ENCODE peak calls at places on chromosome 12, in eight cellular contexts. One of them, this sample, is unnamed. For H3K4me1, the result is how much of the 10 kb centered on the place peaks cover.

GRCh38 chr12:124432376-124432775 is 135.0 kb downstream of the NCOR2 start:
- DNase-seq in SK-N-SH: no peak
- DNase-seq in suprapubic skin: no peak
- DNase-seq in HepG2: no peak
- DNase-seq in breast epithelium: no peak
- DNase-seq in prostate gland: no peak
- DNase-seq in K562: no peak
- DNase-seq in HCT116: no peak
- DNase-seq in this sample: no peak

GRCh38 chr12:54292931-54293241 is 7.9 kb downstream of the NFE2 start:
- DNase-seq in SK-N-SH: no peak
- DNase-seq in suprapubic skin: no peak
- DNase-seq in HepG2: no peak
- DNase-seq in breast epithelium: no peak
- DNase-seq in prostate gland: no peak
- DNase-seq in K562: no peak
- DNase-seq in HCT116: no peak
- DNase-seq in this sample: no peak

GRCh38 chr12:132459270-132459669 is 30.7 kb upstream of the FBRSL1 start:
- DNase-seq in SK-N-SH: no peak
- DNase-seq in suprapubic skin: no peak
- DNase-seq in HepG2: no peak
- DNase-seq in breast epithelium: no peak
- DNase-seq in prostate gland: no peak
- DNase-seq in K562: no peak
- DNase-seq in HCT116: no peak
- DNase-seq in this sample: no peak

GRCh38 chr12:59595557-59596231 is at the start of gene SLC16A7:
- DNase-seq in SK-N-SH: peak
- DNase-seq in suprapubic skin: peak
- DNase-seq in HepG2: peak
- DNase-seq in breast epithelium: peak
- DNase-seq in prostate gland: peak
- DNase-seq in K562: no peak
- DNase-seq in HCT116: peak
- DNase-seq in this sample: peak

GRCh38 chr12:50825372-50825838 is 17.3 kb upstream of the TMPRSS12 start:
- DNase-seq in SK-N-SH: peak
- DNase-seq in suprapubic skin: no peak
- DNase-seq in HepG2: peak
- DNase-seq in breast epithelium: no peak
- DNase-seq in prostate gland: peak
- DNase-seq in K562: peak
- DNase-seq in HCT116: peak
- DNase-seq in this sample: no peak

GRCh38 chr12:57859121-57859520 is 12.6 kb upstream of the CTDSP2 start:
- DNase-seq in SK-N-SH: no peak
- DNase-seq in suprapubic skin: no peak
- DNase-seq in HepG2: no peak
- DNase-seq in breast epithelium: no peak
- DNase-seq in prostate gland: no peak
- DNase-seq in K562: no peak
- DNase-seq in HCT116: no peak
- DNase-seq in this sample: no peak

GRCh38 chr12:60194682-60195081 is 598.9 kb downstream of the SLC16A7 start:
- DNase-seq in SK-N-SH: no peak
- DNase-seq in suprapubic skin: no peak
- DNase-seq in HepG2: no peak
- DNase-seq in breast epithelium: no peak
- DNase-seq in prostate gland: no peak
- DNase-seq in K562: no peak
- DNase-seq in HCT116: no peak
- DNase-seq in this sample: no peak

GRCh38 chr12:89497467-89497866 is 27.1 kb downstream of the GALNT4 start:
- DNase-seq in SK-N-SH: no peak
- DNase-seq in suprapubic skin: no peak
- DNase-seq in HepG2: no peak
- DNase-seq in breast epithelium: no peak
- DNase-seq in prostate gland: no peak
- DNase-seq in K562: no peak
- DNase-seq in HCT116: no peak
- DNase-seq in this sample: no peak

GRCh38 chr12:25052191-25053020 is 103.5 kb upstream of the BCAT1 start:
- DNase-seq in SK-N-SH: no peak
- DNase-seq in suprapubic skin: no peak
- DNase-seq in HepG2: peak
- DNase-seq in breast epithelium: no peak
- DNase-seq in prostate gland: no peak
- DNase-seq in K562: peak
- DNase-seq in HCT116: no peak
- DNase-seq in this sample: no peak

GRCh38 chr12:131720921-131721320 is 10.0 kb downstream of the SFSWAP start:
- DNase-seq in SK-N-SH: no peak
- DNase-seq in suprapubic skin: no peak
- DNase-seq in HepG2: no peak
- DNase-seq in breast epithelium: no peak
- DNase-seq in prostate gland: no peak
- DNase-seq in K562: no peak
- DNase-seq in HCT116: no peak
- DNase-seq in this sample: no peak

GRCh38 chr12:105987687-105988035 is 151.1 kb downstream of the NUAK1 start:
- DNase-seq in SK-N-SH: no peak
- DNase-seq in suprapubic skin: no peak
- DNase-seq in HepG2: no peak
- DNase-seq in breast epithelium: no peak
- DNase-seq in prostate gland: no peak
- DNase-seq in K562: no peak
- DNase-seq in HCT116: no peak
- DNase-seq in this sample: no peak

GRCh38 chr12:66065146-66065545 is 65.4 kb downstream of the LLPH start:
- DNase-seq in SK-N-SH: no peak
- DNase-seq in suprapubic skin: no peak
- DNase-seq in HepG2: no peak
- DNase-seq in breast epithelium: no peak
- DNase-seq in prostate gland: no peak
- DNase-seq in K562: no peak
- DNase-seq in HCT116: no peak
- DNase-seq in this sample: no peak

GRCh38 chr12:13101854-13102375 is 1.6 kb downstream of the GSG1 start:
- DNase-seq in SK-N-SH: no peak
- DNase-seq in suprapubic skin: no peak
- DNase-seq in HepG2: peak
- DNase-seq in breast epithelium: peak
- DNase-seq in prostate gland: peak
- DNase-seq in K562: no peak
- DNase-seq in HCT116: no peak
- DNase-seq in this sample: no peak

GRCh38 chr12:54135621-54136027 is 53.2 kb downstream of the SMUG1 start:
- DNase-seq in SK-N-SH: peak
- DNase-seq in suprapubic skin: no peak
- DNase-seq in HepG2: peak
- DNase-seq in breast epithelium: no peak
- DNase-seq in prostate gland: no peak
- DNase-seq in K562: no peak
- DNase-seq in HCT116: no peak
- DNase-seq in this sample: peak

GRCh38 chr12:31315089-31315725 is 10.7 kb downstream of the SINHCAF start:
- DNase-seq in SK-N-SH: no peak
- DNase-seq in suprapubic skin: no peak
- DNase-seq in HepG2: no peak
- DNase-seq in breast epithelium: no peak
- DNase-seq in prostate gland: no peak
- DNase-seq in K562: no peak
- DNase-seq in HCT116: no peak
- DNase-seq in this sample: no peak
- H3K4me1 ChIP-seq in SK-N-SH: under half
- H3K4me1 ChIP-seq in suprapubic skin: under half
- H3K4me1 ChIP-seq in HepG2: half or more
- H3K4me1 ChIP-seq in breast epithelium: under half
- H3K4me1 ChIP-seq in prostate gland: under half
- H3K4me1 ChIP-seq in K562: under half
- H3K4me1 ChIP-seq in HCT116: under half
- H3K4me1 ChIP-seq in this sample: under half

DNA sequence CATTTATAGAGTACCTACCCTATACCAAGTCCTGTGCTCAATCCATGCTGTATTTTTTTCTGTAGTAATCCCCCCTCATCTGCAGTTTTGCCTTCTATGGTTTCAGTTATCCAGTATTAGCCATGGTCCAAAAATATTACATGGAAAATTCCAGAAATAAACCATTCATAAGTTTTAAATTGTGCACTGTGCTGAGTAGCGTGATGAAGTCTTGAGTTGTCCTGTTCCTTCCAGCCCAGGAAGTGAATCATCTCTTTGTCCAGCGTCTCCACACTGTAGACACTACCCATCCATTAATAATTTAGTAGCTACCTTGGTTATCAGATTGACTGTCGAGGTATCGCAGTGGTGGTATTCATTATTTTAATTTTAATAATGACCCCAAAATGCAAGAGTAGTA is 54.2 kb downstream of the SUDS3 start:
- DNase-seq in SK-N-SH: no peak
- DNase-seq in suprapubic skin: no peak
- DNase-seq in HepG2: no peak
- DNase-seq in breast epithelium: no peak
- DNase-seq in prostate gland: no peak
- DNase-seq in K562: no peak
- DNase-seq in HCT116: no peak
- DNase-seq in this sample: no peak
- H3K27ac ChIP-seq in SK-N-SH: peak
- H3K27ac ChIP-seq in suprapubic skin: no peak
- H3K27ac ChIP-seq in HepG2: no peak
- H3K27ac ChIP-seq in breast epithelium: no peak
- H3K27ac ChIP-seq in prostate gland: no peak
- H3K27ac ChIP-seq in K562: no peak
- H3K27ac ChIP-seq in HCT116: no peak
- H3K27ac ChIP-seq in this sample: no peak

DNA sequence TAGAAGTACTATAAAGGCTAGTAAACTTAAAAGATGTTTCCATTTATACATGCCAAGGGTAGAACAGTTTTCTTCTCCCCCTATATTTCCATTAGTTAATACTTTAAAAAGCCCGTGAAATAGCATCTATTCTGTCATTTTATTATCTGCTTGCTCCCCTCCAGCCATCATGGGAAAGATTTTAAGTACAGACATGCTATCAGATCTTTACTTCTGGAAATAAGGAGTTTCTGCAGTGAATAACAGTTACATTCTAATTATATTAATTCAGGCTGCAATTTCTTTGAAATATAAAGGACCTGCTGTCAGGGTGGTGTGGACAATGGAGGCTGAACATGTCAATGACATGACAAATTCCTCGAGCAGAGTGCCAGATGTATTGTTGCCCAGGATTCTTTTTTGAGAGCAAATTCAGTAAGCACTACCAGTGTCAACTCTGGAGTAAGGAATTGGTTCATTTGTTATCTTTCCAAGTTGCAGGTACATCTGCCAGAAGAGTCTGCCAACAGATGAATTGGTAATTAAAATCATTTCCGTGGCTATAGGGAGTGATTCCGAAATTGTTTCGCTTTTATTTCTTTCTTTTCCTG is 151.3 kb downstream of the BTG1 start:
- DNase-seq in SK-N-SH: peak
- DNase-seq in suprapubic skin: no peak
- DNase-seq in HepG2: no peak
- DNase-seq in breast epithelium: no peak
- DNase-seq in prostate gland: no peak
- DNase-seq in K562: no peak
- DNase-seq in HCT116: no peak
- DNase-seq in this sample: no peak
- TF ChIP-seq POLR2AphosphoS5 in SK-N-SH: no peak
- TF ChIP-seq POLR2AphosphoS5 in suprapubic skin: no peak
- TF ChIP-seq POLR2AphosphoS5 in HepG2: no peak
- TF ChIP-seq POLR2AphosphoS5 in breast epithelium: no peak
- TF ChIP-seq POLR2AphosphoS5 in prostate gland: no peak
- TF ChIP-seq POLR2AphosphoS5 in K562: no peak
- TF ChIP-seq POLR2AphosphoS5 in HCT116: no peak
- TF ChIP-seq POLR2AphosphoS5 in this sample: no peak

GRCh38 chr12:108559748-108560147 is 1.2 kb downstream of the SART3 start:
- DNase-seq in SK-N-SH: no peak
- DNase-seq in suprapubic skin: no peak
- DNase-seq in HepG2: no peak
- DNase-seq in breast epithelium: no peak
- DNase-seq in prostate gland: no peak
- DNase-seq in K562: no peak
- DNase-seq in HCT116: no peak
- DNase-seq in this sample: no peak

GRCh38 chr12:108561852-108562347 is 496 bp upstream of the ISCU start:
- DNase-seq in SK-N-SH: no peak
- DNase-seq in suprapubic skin: no peak
- DNase-seq in HepG2: no peak
- DNase-seq in breast epithelium: no peak
- DNase-seq in prostate gland: no peak
- DNase-seq in K562: no peak
- DNase-seq in HCT116: peak
- DNase-seq in this sample: no peak

GRCh38 chr12:108562348-108563134 is at the start of gene ISCU:
- DNase-seq in SK-N-SH: peak
- DNase-seq in suprapubic skin: peak
- DNase-seq in HepG2: peak
- DNase-seq in breast epithelium: peak
- DNase-seq in prostate gland: peak
- DNase-seq in K562: peak
- DNase-seq in HCT116: peak
- DNase-seq in this sample: peak

GRCh38 chr12:108560752-108561719 is at the start of gene SART3:
- DNase-seq in SK-N-SH: peak
- DNase-seq in suprapubic skin: peak
- DNase-seq in HepG2: peak
- DNase-seq in breast epithelium: peak
- DNase-seq in prostate gland: peak
- DNase-seq in K562: peak
- DNase-seq in HCT116: peak
- DNase-seq in this sample: peak

GRCh38 chr12:108560321-108560721 is 652 bp downstream of the SART3 start:
- DNase-seq in SK-N-SH: no peak
- DNase-seq in suprapubic skin: no peak
- DNase-seq in HepG2: peak
- DNase-seq in breast epithelium: no peak
- DNase-seq in prostate gland: no peak
- DNase-seq in K562: no peak
- DNase-seq in HCT116: no peak
- DNase-seq in this sample: no peak
- H3K4me1 ChIP-seq in SK-N-SH: under half
- H3K4me1 ChIP-seq in suprapubic skin: half or more
- H3K4me1 ChIP-seq in HepG2: half or more
- H3K4me1 ChIP-seq in breast epithelium: under half
- H3K4me1 ChIP-seq in prostate gland: under half
- H3K4me1 ChIP-seq in K562: under half
- H3K4me1 ChIP-seq in HCT116: under half
- H3K4me1 ChIP-seq in this sample: under half

GRCh38 chr12:121522962-121523361 is 57.9 kb downstream of the KDM2B start:
- DNase-seq in SK-N-SH: no peak
- DNase-seq in suprapubic skin: no peak
- DNase-seq in HepG2: no peak
- DNase-seq in breast epithelium: no peak
- DNase-seq in prostate gland: no peak
- DNase-seq in K562: no peak
- DNase-seq in HCT116: no peak
- DNase-seq in this sample: no peak
- H3K27ac ChIP-seq in SK-N-SH: no peak
- H3K27ac ChIP-seq in suprapubic skin: no peak
- H3K27ac ChIP-seq in HepG2: no peak
- H3K27ac ChIP-seq in breast epithelium: no peak
- H3K27ac ChIP-seq in prostate gland: no peak
- H3K27ac ChIP-seq in K562: no peak
- H3K27ac ChIP-seq in HCT116: no peak
- H3K27ac ChIP-seq in this sample: no peak

GRCh38 chr12:46372131-46372851 is at the start of gene SLC38A2:
- DNase-seq in SK-N-SH: peak
- DNase-seq in suprapubic skin: peak
- DNase-seq in HepG2: peak
- DNase-seq in breast epithelium: peak
- DNase-seq in prostate gland: peak
- DNase-seq in K562: peak
- DNase-seq in HCT116: peak
- DNase-seq in this sample: peak
- TF ChIP-seq POLR2AphosphoS5 in SK-N-SH: peak
- TF ChIP-seq POLR2AphosphoS5 in suprapubic skin: peak
- TF ChIP-seq POLR2AphosphoS5 in HepG2: peak
- TF ChIP-seq POLR2AphosphoS5 in breast epithelium: peak
- TF ChIP-seq POLR2AphosphoS5 in prostate gland: peak
- TF ChIP-seq POLR2AphosphoS5 in K562: peak
- TF ChIP-seq POLR2AphosphoS5 in HCT116: peak
- TF ChIP-seq POLR2AphosphoS5 in this sample: peak

This sample was measured in stomach.